ENCODE peak calls at places on chromosomes 12 and 14, in six cellular contexts. U is aorta; X is A549; K is ovary; M is CD8-positive, alpha-beta memory T cell; R is HL-60. H is an unnamed sample.

GRCh38 chr14:30223385-30223785 is 295.7 kb upstream of the PRKD1 start:
- DNase-seq in U (peak), X (peak), K (peak), M (no peak), R (no peak), H (peak)

GRCh38 chr12:120388711-120389431 is 19.9 kb upstream of the MSI1 start:
- DNase-seq in U (no peak), X (no peak), K (no peak), M (no peak), R (no peak), H (no peak)

GRCh38 chr12:128314611-128315010 is 47.6 kb downstream of the TMEM132C start:
- DNase-seq in U (no peak), X (no peak), K (no peak), M (no peak), R (no peak), H (no peak)

GRCh38 chr12:54280401-54281260 is at the start of gene HNRNPA1:
- DNase-seq in U (peak), X (peak), K (peak), M (peak), R (peak), H (peak)

GRCh38 chr14:84894254-84894653 is 635.7 kb upstream of the FLRT2 start:
- DNase-seq in U (no peak), X (no peak), K (no peak), M (no peak), R (no peak), H (no peak)

GRCh38 chr14:96117101-96117897 is 78.1 kb downstream of the C14orf132 start:
- DNase-seq in U (no peak), X (no peak), K (no peak), M (no peak), R (no peak), H (no peak)

GRCh38 chr14:51691176-51691575 is 39.5 kb downstream of the FRMD6 start:
- DNase-seq in U (no peak), X (no peak), K (no peak), M (no peak), R (no peak), H (no peak)

GRCh38 chr12:62604856-62605255 is 138.2 kb downstream of the MON2 start:
- DNase-seq in U (no peak), X (peak), K (no peak), M (no peak), R (no peak), H (no peak)

GRCh38 chr14:20327005-20327869 is 5.8 kb downstream of the CCNB1IP1 start:
- DNase-seq in U (no peak), X (peak), K (no peak), M (peak), R (no peak), H (no peak)

GRCh38 chr12:51246254-51246853 is 7.7 kb downstream of the DAZAP2 start:
- DNase-seq in U (no peak), X (no peak), K (no peak), M (peak), R (peak), H (peak)

GRCh38 chr12:5232826-5233500 is 189.3 kb downstream of the KCNA5 start:
- DNase-seq in U (no peak), X (no peak), K (no peak), M (no peak), R (no peak), H (no peak)

GRCh38 chr14:38143651-38144505 is 63.8 kb upstream of the SSTR1 start:
- DNase-seq in U (no peak), X (no peak), K (no peak), M (no peak), R (no peak), H (no peak)

GRCh38 chr14:106562451-106562850 is 1036.1 kb downstream of the TMEM121 start:
- DNase-seq in U (no peak), X (no peak), K (no peak), M (no peak), R (no peak), H (no peak)

GRCh38 chr12:25436206-25436912 is 116.7 kb downstream of the LMNTD1 start:
- DNase-seq in U (no peak), X (peak), K (peak), M (peak), R (no peak), H (no peak)

GRCh38 chr14:43410631-43411030 is 1096.5 kb downstream of the FSCB start:
- DNase-seq in U (no peak), X (no peak), K (no peak), M (no peak), R (no peak), H (no peak)

GRCh38 chr14:64324461-64325255 is 30.5 kb upstream of the ESR2 start:
- DNase-seq in U (no peak), X (no peak), K (no peak), M (no peak), R (no peak), H (no peak)

GRCh38 chr14:22726012-22726411 is 40.5 kb upstream of the OXA1L start:
- DNase-seq in U (no peak), X (no peak), K (no peak), M (no peak), R (no peak), H (no peak)

GRCh38 chr12:113472191-113473190 is 820 bp upstream of the LHX5 start:
- DNase-seq in U (no peak), X (no peak), K (no peak), M (no peak), R (no peak), H (no peak)
- H3K4me3 ChIP-seq in U (no peak), X (no peak), K (no peak), M (no peak), R (no peak), H (no peak)

GRCh38 chr12:116861331-116861730 is 19.9 kb downstream of the HRK start:
- DNase-seq in U (peak), X (no peak), K (peak), M (peak), R (no peak), H (peak)
- H3K4me3 ChIP-seq in U (no peak), X (no peak), K (no peak), M (no peak), R (no peak), H (no peak)

GRCh38 chr12:59486827-59487226 is 109.0 kb upstream of the SLC16A7 start:
- DNase-seq in U (no peak), X (no peak), K (no peak), M (no peak), R (no peak), H (no peak)
- H3K4me3 ChIP-seq in U (no peak), X (no peak), K (no peak), M (no peak), R (no peak), H (no peak)

GRCh38 chr12:65607271-65607880 is 216.9 kb upstream of the HMGA2 start:
- DNase-seq in U (no peak), X (no peak), K (no peak), M (no peak), R (no peak), H (no peak)
- H3K4me3 ChIP-seq in U (no peak), X (no peak), K (no peak), M (no peak), R (no peak), H (no peak)

GRCh38 chr12:1929985-1930815 is 11.7 kb upstream of the CACNA2D4 start:
- DNase-seq in U (no peak), X (no peak), K (peak), M (no peak), R (no peak), H (no peak)

GRCh38 chr12:1930816-1931597 is 12.6 kb upstream of the CACNA2D4 start:
- DNase-seq in U (no peak), X (no peak), K (peak), M (no peak), R (no peak), H (no peak)

GRCh38 chr12:1933342-1933992 is 15.0 kb upstream of the CACNA2D4 start:
- DNase-seq in U (no peak), X (no peak), K (peak), M (no peak), R (no peak), H (no peak)

GRCh38 chr12:1932264-1932777 is 13.9 kb upstream of the CACNA2D4 start:
- DNase-seq in U (peak), X (no peak), K (peak), M (no peak), R (no peak), H (peak)

GRCh38 chr12:1931642-1932041 is 13.2 kb upstream of the CACNA2D4 start:
- DNase-seq in U (no peak), X (no peak), K (no peak), M (no peak), R (no peak), H (no peak)
- H3K4me3 ChIP-seq in U (no peak), X (no peak), K (no peak), M (no peak), R (no peak), H (no peak)

GRCh38 chr12:31508436-31509150 is 82.3 kb downstream of the DENND5B start:
- DNase-seq in U (no peak), X (no peak), K (no peak), M (no peak), R (no peak), H (no peak)
- H3K4me3 ChIP-seq in U (no peak), X (no peak), K (no peak), M (no peak), R (no peak), H (no peak)

GRCh38 chr12:123520567-123521474 is 12.7 kb downstream of the RILPL1 start:
- DNase-seq in U (no peak), X (no peak), K (no peak), M (no peak), R (no peak), H (no peak)
- H3K4me3 ChIP-seq in U (no peak), X (no peak), K (no peak), M (no peak), R (no peak), H (no peak)

GRCh38 chr14:104086661-104087461 is 1.4 kb downstream of the ASPG start:
- DNase-seq in U (peak), X (no peak), K (peak), M (no peak), R (no peak), H (peak)

GRCh38 chr14:104086210-104086660 is 735 bp downstream of the ASPG start:
- DNase-seq in U (peak), X (no peak), K (peak), M (no peak), R (no peak), H (peak)

GRCh38 chr14:104087505-104087904 is 2.0 kb downstream of the ASPG start:
- DNase-seq in U (peak), X (no peak), K (peak), M (no peak), R (no peak), H (peak)

GRCh38 chr14:104090071-104090748 is 4.7 kb downstream of the ASPG start:
- DNase-seq in U (no peak), X (no peak), K (peak), M (no peak), R (no peak), H (peak)

DNA sequence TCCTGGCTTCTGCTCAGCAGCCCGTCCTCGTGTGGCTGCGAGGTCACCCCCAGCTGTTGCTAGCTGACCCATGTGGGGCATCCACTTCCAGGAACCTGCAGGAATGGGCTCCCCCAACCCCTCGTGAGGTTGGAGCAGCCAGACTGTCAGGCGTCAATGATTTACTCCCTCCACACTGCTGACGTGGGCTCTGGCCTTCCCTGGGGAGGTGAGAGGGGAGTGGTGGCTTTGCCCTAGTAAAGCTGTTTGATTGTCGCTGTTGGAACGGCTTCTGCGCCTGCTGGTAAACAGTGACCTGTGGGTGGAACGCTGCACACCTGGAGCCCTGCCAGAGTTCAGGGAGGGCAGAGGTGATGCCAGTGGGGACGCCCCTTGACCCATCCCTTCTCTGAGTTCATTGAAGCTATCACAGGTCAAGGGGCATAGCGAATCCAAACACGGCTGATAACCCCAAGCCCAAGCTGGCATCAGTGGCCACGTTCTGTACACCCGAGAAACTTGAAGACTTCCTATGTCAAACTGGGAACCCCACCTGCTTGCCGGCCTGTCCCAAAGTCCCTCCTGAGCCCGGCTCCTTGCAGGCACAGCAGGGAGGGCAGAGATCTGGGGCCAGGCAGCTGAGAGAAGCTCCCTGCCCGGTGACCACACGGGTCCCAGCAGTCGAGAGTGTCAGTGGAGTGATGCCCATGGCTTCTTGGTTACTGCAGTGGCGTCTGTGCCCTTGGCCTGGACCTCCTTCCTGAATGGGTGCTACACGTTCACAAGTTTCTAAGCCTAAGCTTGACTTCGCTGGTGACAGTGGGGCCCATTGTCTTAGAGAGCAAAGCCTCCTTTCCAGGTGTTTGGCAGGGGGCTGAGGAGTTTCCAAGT is 2.7 kb downstream of the ASPG start:
- DNase-seq in U (peak), X (no peak), K (peak), M (no peak), R (no peak), H (peak)
- H3K4me3 ChIP-seq in U (no peak), X (no peak), K (no peak), M (no peak), R (no peak), H (no peak)

GRCh38 chr14:55877942-55878341 is 240.3 kb upstream of the PELI2 start:
- DNase-seq in U (no peak), X (no peak), K (no peak), M (no peak), R (no peak), H (no peak)

GRCh38 chr14:55873229-55873628 is 245.0 kb upstream of the PELI2 start:
- DNase-seq in U (no peak), X (no peak), K (no peak), M (no peak), R (no peak), H (no peak)

GRCh38 chr14:55869397-55870049 is 248.7 kb upstream of the PELI2 start:
- DNase-seq in U (no peak), X (no peak), K (no peak), M (no peak), R (no peak), H (no peak)

GRCh38 chr14:55874785-55875184 is 243.4 kb upstream of the PELI2 start:
- DNase-seq in U (no peak), X (no peak), K (no peak), M (no peak), R (no peak), H (no peak)
- H3K4me3 ChIP-seq in U (peak), X (no peak), K (no peak), M (no peak), R (no peak), H (no peak)

GRCh38 chr14:58072288-58073071 is 79.5 kb downstream of the ARMH4 start:
- DNase-seq in U (no peak), X (peak), K (peak), M (peak), R (peak), H (peak)
- H3K4me3 ChIP-seq in U (no peak), X (peak), K (peak), M (no peak), R (no peak), H (no peak)